ENCODE peak calls at places on chromosomes 12 and 14, in seven cellular contexts. G is mesenchymal stem cell, E is adrenal gland, T is HepG2, I is A549, X is Karpas-422, M is uterus. Q is an unnamed sample.

GRCh38 chr14:100762089-100762515 is 35.4 kb downstream of the DLK1 start:
- DNase-seq in M (no peak), E (no peak), T (peak), G (peak), I (no peak), X (no peak), Q (no peak)

GRCh38 chr12:24780969-24781368 is 167.9 kb downstream of the BCAT1 start:
- DNase-seq in I (no peak), T (no peak), G (no peak), M (no peak), X (peak), E (no peak), Q (no peak)

GRCh38 chr12:85350356-85350755 is 70.3 kb downstream of the ALX1 start:
- DNase-seq in M (no peak), T (no peak), E (no peak), I (no peak), X (no peak), G (no peak), Q (no peak)

GRCh38 chr12:125185740-125186470 is 120.7 kb downstream of the AACS start:
- DNase-seq in G (peak), E (peak), T (peak), X (peak), I (peak), M (no peak), Q (peak)

GRCh38 chr12:69985656-69986055 is 160.6 kb downstream of the MYRFL start:
- DNase-seq in T (peak), X (peak), G (no peak), I (peak), M (no peak), E (no peak), Q (no peak)

GRCh38 chr12:66048843-66049537 is 81.6 kb downstream of the LLPH start:
- DNase-seq in T (peak), G (peak), I (no peak), E (no peak), M (no peak), X (no peak), Q (no peak)

GRCh38 chr12:116726749-116727148 is 11.1 kb downstream of the SPRING1 start:
- DNase-seq in T (no peak), M (no peak), E (no peak), X (no peak), G (no peak), I (no peak), Q (no peak)

GRCh38 chr14:37172936-37173613 is 669 bp upstream of the SLC25A21 start:
- DNase-seq in I (no peak), G (no peak), T (no peak), E (no peak), X (no peak), M (no peak), Q (no peak)

GRCh38 chr12:94186461-94187237 is 38.3 kb downstream of the PLXNC1 start:
- DNase-seq in E (peak), T (no peak), G (peak), X (no peak), I (no peak), M (peak), Q (peak)

GRCh38 chr12:113551563-113551962 is 79.9 kb upstream of the LHX5 start:
- DNase-seq in X (no peak), M (no peak), I (no peak), G (no peak), T (no peak), E (no peak), Q (no peak)

GRCh38 chr12:88575361-88575959 is 4.8 kb downstream of the KITLG start:
- DNase-seq in G (no peak), M (no peak), E (no peak), X (no peak), I (no peak), T (no peak), Q (no peak)

GRCh38 chr12:88571543-88571942 is 8.7 kb downstream of the KITLG start:
- DNase-seq in T (no peak), G (no peak), M (no peak), I (no peak), E (no peak), X (no peak), Q (no peak)

GRCh38 chr12:88570103-88570502 is 10.2 kb downstream of the KITLG start:
- DNase-seq in G (peak), X (no peak), I (no peak), M (peak), E (no peak), T (no peak), Q (no peak)

GRCh38 chr12:88574278-88574677 is 6.0 kb downstream of the KITLG start:
- DNase-seq in G (no peak), T (no peak), X (no peak), E (no peak), I (no peak), M (peak), Q (no peak)

GRCh38 chr12:88572785-88573565 is 7.3 kb downstream of the KITLG start:
- DNase-seq in G (peak), X (no peak), M (no peak), T (no peak), E (no peak), I (no peak), Q (no peak)
- H3K27ac ChIP-seq in G (no peak), X (no peak), M (peak), T (no peak), E (no peak), I (no peak), Q (peak)

DNA sequence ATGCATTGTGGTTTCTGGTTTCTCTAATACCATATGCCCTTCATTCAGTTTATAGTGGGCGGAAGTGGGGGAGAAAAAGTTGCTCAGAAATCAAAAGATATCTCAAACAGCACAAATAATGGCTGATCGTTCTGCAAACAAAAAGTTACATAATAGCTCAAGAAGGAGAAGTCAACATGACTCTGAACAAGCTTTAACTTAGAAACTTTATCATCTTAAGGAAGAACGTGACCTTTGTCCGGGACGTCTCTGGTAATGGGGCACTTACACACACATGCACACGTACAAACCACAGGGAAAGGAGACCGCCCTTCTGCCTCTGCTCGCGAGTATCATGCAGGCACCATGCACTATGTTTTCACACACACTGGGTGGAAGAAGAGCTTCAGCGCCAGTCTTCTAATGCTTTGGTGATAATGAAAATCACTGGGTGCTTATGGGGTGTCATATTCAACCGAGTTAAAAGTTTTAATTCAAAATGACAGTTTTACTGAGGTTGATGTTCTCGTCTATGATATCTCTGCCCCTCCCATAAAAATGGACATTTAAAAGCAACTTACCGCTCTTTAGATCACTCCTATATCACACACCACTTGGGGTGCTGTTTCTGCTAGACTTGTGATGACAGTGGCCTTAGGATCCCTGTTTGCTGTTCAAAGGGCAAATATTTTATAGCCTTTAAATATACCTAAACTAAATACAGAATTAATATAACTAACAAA is 4.7 kb downstream of the FOS start:
- DNase-seq in G (peak), M (no peak), X (peak), T (peak), I (no peak), E (no peak), Q (no peak)
- H3K27ac ChIP-seq in G (no peak), M (no peak), X (no peak), T (peak), I (peak), E (no peak), Q (no peak)

GRCh38 chr14:51443195-51444018 is 203.4 kb downstream of the TMX1 start:
- DNase-seq in E (no peak), G (no peak), X (no peak), T (no peak), M (no peak), I (no peak), Q (no peak)
- H3K27ac ChIP-seq in E (no peak), G (peak), X (no peak), T (no peak), M (peak), I (peak), Q (no peak)

GRCh38 chr14:90397401-90398314 is 829 bp downstream of the CALM1 start:
- DNase-seq in E (peak), T (peak), I (peak), M (peak), G (peak), X (peak), Q (no peak)
- H3K27ac ChIP-seq in E (peak), T (peak), I (peak), M (peak), G (peak), X (peak), Q (peak)

GRCh38 chr12:93115646-93116045 is 186.6 kb upstream of the EEA1 start:
- DNase-seq in X (no peak), T (no peak), E (no peak), M (no peak), G (no peak), I (no peak), Q (no peak)
- H3K27ac ChIP-seq in X (no peak), T (no peak), E (no peak), M (no peak), G (no peak), I (no peak), Q (no peak)

GRCh38 chr12:115571446-115571845 is 706.0 kb downstream of the MED13L start:
- DNase-seq in G (no peak), I (no peak), E (no peak), M (no peak), T (no peak), X (no peak), Q (no peak)

GRCh38 chr12:115572440-115572839 is 705.1 kb downstream of the MED13L start:
- DNase-seq in I (no peak), G (peak), T (no peak), M (no peak), E (no peak), X (no peak), Q (no peak)

GRCh38 chr12:115570271-115570777 is 707.2 kb downstream of the MED13L start:
- DNase-seq in G (no peak), T (no peak), M (no peak), X (no peak), E (no peak), I (peak), Q (no peak)

GRCh38 chr12:115569694-115570093 is 707.8 kb downstream of the MED13L start:
- DNase-seq in I (no peak), G (no peak), E (no peak), X (no peak), M (no peak), T (peak), Q (no peak)

GRCh38 chr12:115571027-115571426 is 706.5 kb downstream of the MED13L start:
- DNase-seq in I (no peak), T (no peak), E (no peak), X (no peak), G (no peak), M (no peak), Q (no peak)
- H3K27ac ChIP-seq in I (peak), T (no peak), E (no peak), X (no peak), G (no peak), M (no peak), Q (no peak)

Q was measured in caudate nucleus.